ENCODE peak calls at places on chromosome 4, in four cellular contexts. Q is breast epithelium, O is neural progenitor cell, B is astrocyte of the spinal cord. F is an unnamed sample.

GRCh38 chr4:47219586-47219985 is 188.2 kb downstream of the GABRB1 start:
- DNase-seq in O (no peak), Q (no peak), B (no peak), F (no peak)

GRCh38 chr4:64781737-64782326 is 372.6 kb upstream of the TECRL start:
- DNase-seq in B (peak), Q (no peak), O (peak), F (no peak)

GRCh38 chr4:167622481-167623240 is 388.4 kb upstream of the SPOCK3 start:
- DNase-seq in B (peak), O (peak), Q (no peak), F (peak)

GRCh38 chr4:186855111-186855510 is 131.5 kb upstream of the FAT1 start:
- DNase-seq in B (no peak), O (no peak), Q (no peak), F (no peak)

GRCh38 chr4:184474261-184475095 is at the start of gene IRF2:
- DNase-seq in O (peak), Q (peak), B (peak), F (peak)

GRCh38 chr4:15168759-15169158 is 166.5 kb downstream of the CPEB2 start:
- DNase-seq in O (no peak), Q (no peak), B (no peak), F (no peak)

GRCh38 chr4:140581078-140581477 is 12.3 kb upstream of the UCP1 start:
- DNase-seq in B (no peak), Q (no peak), O (no peak), F (no peak)

GRCh38 chr4:140223056-140223810 is 69.2 kb upstream of the MAML3 start:
- DNase-seq in Q (no peak), B (peak), O (no peak), F (no peak)

GRCh38 chr4:114087596-114088230 is 108.3 kb upstream of the ARSJ start:
- DNase-seq in B (peak), O (no peak), Q (no peak), F (no peak)

GRCh38 chr4:94491322-94491721 is 39.6 kb downstream of the PDLIM5 start:
- DNase-seq in B (peak), Q (no peak), O (no peak), F (no peak)

GRCh38 chr4:124065941-124066340 is 646.6 kb downstream of the ANKRD50 start:
- DNase-seq in B (no peak), O (no peak), Q (no peak), F (no peak)

GRCh38 chr4:17066241-17066640 is 167.8 kb upstream of the LDB2 start:
- DNase-seq in O (no peak), Q (no peak), B (peak), F (no peak)

GRCh38 chr4:151284534-151285245 is 7.7 kb downstream of the PRSS48 start:
- DNase-seq in O (peak), Q (no peak), B (no peak), F (no peak)

GRCh38 chr4:75107703-75108612 is 175.0 kb downstream of the PARM1 start:
- DNase-seq in B (no peak), Q (no peak), O (no peak), F (no peak)

GRCh38 chr4:52961666-52962412 is 99.7 kb downstream of the RASL11B start:
- DNase-seq in Q (no peak), B (no peak), O (no peak), F (no peak)

GRCh38 chr4:79620627-79621026 is 212.6 kb upstream of the GK2 start:
- DNase-seq in O (no peak), B (no peak), Q (no peak), F (no peak)

GRCh38 chr4:83561381-83561780 is 25.5 kb downstream of the GPAT3 start:
- DNase-seq in O (no peak), B (peak), Q (no peak), F (no peak)

GRCh38 chr4:31146366-31146765 is 426.2 kb downstream of the PCDH7 start:
- DNase-seq in Q (no peak), O (no peak), B (no peak), F (no peak)

GRCh38 chr4:6471303-6472007 is 959 bp downstream of the PPP2R2C start:
- DNase-seq in Q (no peak), O (peak), B (peak), F (no peak)

GRCh38 chr4:61200195-61200990 is at the start of gene ADGRL3:
- DNase-seq in O (peak), Q (no peak), B (peak), F (peak)

GRCh38 chr4:139015948-139016451 is 419 bp downstream of the NOCT start:
- DNase-seq in O (no peak), B (peak), Q (peak), F (no peak)

GRCh38 chr4:100372432-100372831 is 145.4 kb downstream of the EMCN start:
- DNase-seq in Q (no peak), B (no peak), O (peak), F (no peak)

GRCh38 chr4:21413807-21414370 is 534.7 kb downstream of the KCNIP4 start:
- DNase-seq in O (no peak), Q (no peak), B (no peak), F (no peak)

GRCh38 chr4:14650127-14650526 is 352.2 kb upstream of the CPEB2 start:
- DNase-seq in B (peak), O (no peak), Q (no peak), F (no peak)

GRCh38 chr4:71400788-71401187 is 62.0 kb downstream of the SLC4A4 start:
- DNase-seq in O (no peak), Q (no peak), B (no peak), F (no peak)

GRCh38 chr4:125397226-125397625 is 82.5 kb downstream of the FAT4 start:
- DNase-seq in B (no peak), Q (no peak), O (no peak), F (no peak)

GRCh38 chr4:185774076-185774731 is 37.8 kb downstream of the SORBS2 start:
- DNase-seq in Q (no peak), B (peak), O (no peak), F (no peak)

GRCh38 chr4:87469390-87469789 is 47.0 kb downstream of the NUDT9 start:
- DNase-seq in O (no peak), Q (no peak), B (no peak), F (no peak)

DNA sequence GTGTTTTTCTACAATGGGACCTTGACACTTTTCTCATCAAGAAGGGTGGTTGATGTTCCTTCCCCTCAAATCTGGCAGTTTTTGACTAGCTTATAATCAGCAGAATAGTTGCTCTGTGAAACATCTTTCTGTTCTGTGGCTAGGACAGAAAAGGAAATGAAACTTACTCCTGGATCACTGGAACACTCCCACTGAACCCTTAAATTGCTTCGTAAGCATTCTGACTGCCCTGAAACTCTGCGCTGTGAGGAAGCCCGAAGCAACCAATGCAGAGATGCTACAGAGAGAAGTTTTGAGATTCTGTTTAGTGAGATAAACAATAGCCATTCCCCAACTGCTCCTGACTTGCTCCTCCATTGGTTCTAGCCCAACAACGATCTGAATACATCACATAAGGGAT is 602.2 kb downstream of the CENPC start:
- DNase-seq in Q (no peak), B (no peak), O (no peak), F (no peak)
- H3K4me3 ChIP-seq in Q (no peak), B (no peak), O (no peak), F (no peak)

DNA sequence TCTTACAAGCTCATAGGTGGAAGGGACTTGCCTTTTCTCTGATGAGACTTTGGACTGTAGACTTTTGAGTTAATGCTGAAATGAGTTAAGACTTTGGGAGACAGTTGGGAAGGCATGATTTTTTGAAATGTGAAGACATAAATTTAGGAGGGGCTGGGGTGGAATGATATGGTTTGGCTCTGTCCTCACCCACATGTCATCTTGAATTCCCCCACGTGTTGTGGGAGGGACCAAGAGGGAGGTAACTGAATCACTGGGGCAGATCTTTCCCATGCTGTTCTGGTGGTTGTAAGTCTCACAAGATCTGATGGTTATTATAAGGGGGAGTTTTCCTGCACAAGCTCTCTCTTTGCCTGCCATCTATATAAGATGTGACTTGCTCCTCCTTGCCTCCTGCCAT is 777.9 kb downstream of the CENPC start:
- DNase-seq in Q (no peak), O (no peak), B (no peak), F (no peak)
- H3K4me3 ChIP-seq in Q (no peak), O (no peak), B (no peak), F (no peak)

DNA sequence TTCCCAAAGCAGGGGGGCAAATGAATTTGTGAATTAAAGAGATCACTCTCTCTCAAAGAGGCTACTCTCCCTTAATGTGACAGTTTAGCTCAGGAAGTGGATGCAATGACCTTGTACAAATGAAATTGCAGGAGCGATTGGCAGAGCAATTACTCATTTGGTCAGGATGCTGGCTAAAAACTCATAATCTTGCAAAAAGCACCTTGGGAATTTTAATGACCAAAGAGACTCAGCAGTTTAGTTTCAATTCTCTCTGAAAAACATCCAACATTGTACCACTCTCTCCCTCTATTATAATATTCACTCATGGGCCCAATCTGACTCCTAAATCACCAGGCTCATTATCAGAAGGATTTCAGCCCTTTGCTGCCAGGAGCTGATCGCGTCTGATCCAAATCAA is 26.1 kb downstream of the PDGFC start:
- DNase-seq in O (no peak), Q (no peak), B (no peak), F (no peak)
- H3K4me3 ChIP-seq in O (no peak), Q (no peak), B (no peak), F (no peak)

DNA sequence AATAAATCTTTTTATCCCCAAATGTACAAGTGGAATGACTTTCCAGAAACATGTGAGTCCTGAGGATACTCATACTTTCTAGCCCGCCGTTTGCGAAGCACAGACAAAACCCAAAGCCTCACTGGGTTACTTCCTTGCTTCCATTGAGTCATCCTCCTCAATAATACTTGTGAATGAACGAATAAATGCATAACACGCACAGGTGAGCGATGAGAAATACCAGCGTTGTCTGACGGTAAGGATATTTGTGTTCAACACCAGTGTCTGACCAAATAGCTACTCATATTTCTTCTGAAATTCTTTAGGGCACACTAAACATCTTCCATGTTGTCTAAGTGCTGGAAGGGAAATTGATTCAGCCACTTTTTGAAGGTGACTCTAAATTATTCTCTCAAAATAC is 36.0 kb downstream of the CCNG2 start:
- DNase-seq in Q (no peak), B (no peak), O (no peak), F (no peak)
- H3K4me3 ChIP-seq in Q (no peak), B (no peak), O (no peak), F (no peak)

F was measured in psoas muscle.